ENCODE peak calls at places on chromosome 7, in eight cellular contexts. D, C, Q, U, J, I, X and E are unnamed samples.

GRCh38 chr7:71521506-71521905 is 389.6 kb downstream of the GALNT17 start:
- DNase-seq in D (no peak), C (no peak), Q (no peak), U (no peak), J (no peak), I (no peak), X (no peak), E (no peak)

GRCh38 chr7:3825491-3825890 is 524.4 kb downstream of the SDK1 start:
- DNase-seq in D (no peak), C (no peak), Q (no peak), U (no peak), J (no peak), I (no peak), X (no peak), E (no peak)

GRCh38 chr7:95297041-95297440 is 27.3 kb downstream of the PON1 start:
- DNase-seq in D (no peak), C (no peak), Q (no peak), U (no peak), J (no peak), I (no peak), X (no peak), E (no peak)

GRCh38 chr7:147509859-147510542 is 1080.6 kb upstream of the C7orf33 start:
- DNase-seq in D (no peak), C (no peak), Q (no peak), U (no peak), J (no peak), I (peak), X (no peak), E (no peak)

GRCh38 chr7:28793383-28793782 is 164.7 kb downstream of the TRIL start:
- DNase-seq in D (no peak), C (no peak), Q (peak), U (no peak), J (no peak), I (peak), X (no peak), E (no peak)

GRCh38 chr7:26664735-26665420 is 199.5 kb downstream of the SKAP2 start:
- DNase-seq in D (peak), C (no peak), Q (no peak), U (no peak), J (no peak), I (peak), X (no peak), E (no peak)

GRCh38 chr7:93719546-93719945 is 145.0 kb upstream of the CALCR start:
- DNase-seq in D (no peak), C (no peak), Q (no peak), U (no peak), J (peak), I (peak), X (no peak), E (no peak)

GRCh38 chr7:75957021-75957736 is 37.2 kb downstream of the TMEM120A start:
- DNase-seq in D (no peak), C (no peak), Q (no peak), U (no peak), J (no peak), I (no peak), X (no peak), E (no peak)

GRCh38 chr7:151251926-151252835 is 3.7 kb upstream of the SMARCD3 start:
- DNase-seq in D (no peak), C (no peak), Q (peak), U (peak), J (peak), I (peak), X (peak), E (no peak)

DNA sequence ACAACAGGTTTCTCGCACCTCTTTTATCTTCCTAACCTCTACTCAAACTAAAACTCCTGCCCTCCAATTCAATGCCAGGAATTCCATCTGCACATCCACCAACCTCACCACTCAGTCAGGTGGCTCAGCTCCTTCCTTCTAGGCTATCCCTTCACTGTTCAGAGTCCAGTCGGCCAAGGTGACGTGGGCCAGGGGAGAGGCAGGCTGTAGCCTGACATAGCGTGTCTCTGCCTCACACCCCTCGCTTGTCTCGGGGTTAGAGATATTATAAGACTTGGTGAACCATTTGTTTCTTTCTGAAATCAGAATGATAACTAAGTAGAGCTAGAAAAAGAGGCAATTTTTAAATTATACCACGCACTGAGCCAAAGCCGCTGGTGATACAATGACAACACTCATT is 31.1 kb downstream of the HIPK2 start:
- DNase-seq in D (no peak), C (no peak), Q (no peak), U (no peak), J (no peak), I (no peak), X (no peak), E (no peak)
- TF ChIP-seq CTCF in D (no peak), C (no peak), Q (no peak), U (no peak), J (no peak), I (no peak), X (no peak), E (no peak)

GRCh38 chr7:111096997-111097396 is 6.1 kb downstream of the LRRN3 start:
- DNase-seq in D (no peak), C (no peak), Q (no peak), U (no peak), J (no peak), I (no peak), X (no peak), E (no peak)
- TF ChIP-seq CTCF in D (no peak), C (no peak), Q (no peak), U (no peak), J (no peak), I (no peak), X (no peak), E (no peak)

DNA sequence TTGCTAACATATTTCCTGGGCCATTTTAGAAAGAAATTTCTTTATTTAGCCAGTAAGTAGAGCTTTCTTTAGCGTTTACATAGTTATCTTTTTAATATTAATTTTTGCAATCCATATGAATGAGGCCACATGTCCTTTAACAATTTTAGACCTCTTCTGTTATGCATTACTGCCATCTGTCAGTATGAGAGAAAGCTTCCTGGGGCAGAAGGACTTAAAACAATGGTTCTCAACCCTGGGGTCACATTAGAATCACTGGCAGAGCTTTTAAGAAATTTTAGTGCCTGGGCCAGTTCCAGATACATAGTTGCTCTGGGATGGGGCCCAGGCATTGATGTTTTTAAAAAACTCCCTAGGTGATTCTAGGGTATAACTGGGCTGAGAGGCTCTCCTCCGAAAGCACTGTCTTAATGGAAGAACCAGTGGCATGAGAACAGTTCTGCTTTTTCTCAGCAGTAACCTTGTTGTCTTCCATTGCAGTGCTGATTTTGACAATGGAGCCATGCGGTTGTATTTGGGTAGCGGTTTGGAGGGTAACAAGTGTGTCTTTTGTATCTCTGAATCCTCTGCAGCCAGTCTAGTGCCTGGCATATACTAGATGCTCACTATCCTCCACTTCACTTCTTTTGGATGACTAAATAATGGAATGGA is 226.9 kb downstream of the AUTS2 start:
- DNase-seq in D (peak), C (no peak), Q (no peak), U (no peak), J (no peak), I (no peak), X (no peak), E (no peak)
- TF ChIP-seq CTCF in D (peak), C (no peak), Q (peak), U (no peak), J (no peak), I (no peak), X (peak), E (peak)

GRCh38 chr7:66654275-66655112 is 25.8 kb downstream of the KCTD7 start:
- DNase-seq in D (peak), C (peak), Q (peak), U (peak), J (peak), I (peak), X (peak), E (peak)
- TF ChIP-seq CTCF in D (no peak), C (no peak), Q (no peak), U (peak), J (no peak), I (no peak), X (no peak), E (no peak)

DNA sequence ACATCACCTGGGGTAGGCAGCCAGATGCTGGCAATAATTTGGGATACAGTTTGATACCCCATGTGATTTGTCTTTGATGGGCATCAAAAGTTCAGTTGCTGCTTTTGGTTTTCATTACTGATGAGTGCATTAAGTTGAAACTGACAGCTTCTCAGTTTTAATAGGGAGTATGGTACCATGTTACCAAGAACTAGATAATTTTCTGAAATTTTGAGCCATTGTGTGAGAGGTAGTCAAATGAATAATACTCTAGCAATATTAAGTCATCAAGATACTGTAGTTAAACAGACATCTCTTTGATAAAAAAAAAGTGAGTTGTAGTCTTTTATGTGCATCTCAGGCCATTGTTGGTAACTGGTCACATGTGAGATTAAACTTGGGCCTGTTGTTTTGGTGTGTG is 71.5 kb downstream of the ST7 start:
- DNase-seq in D (peak), C (no peak), Q (no peak), U (no peak), J (no peak), I (no peak), X (no peak), E (no peak)
- TF ChIP-seq CTCF in D (no peak), C (no peak), Q (no peak), U (no peak), J (no peak), I (no peak), X (no peak), E (no peak)

GRCh38 chr7:135290594-135290993 is 57.0 kb downstream of the STRA8 start:
- DNase-seq in D (no peak), C (no peak), Q (no peak), U (no peak), J (no peak), I (no peak), X (no peak), E (no peak)
- TF ChIP-seq CTCF in D (no peak), C (no peak), Q (no peak), U (no peak), J (no peak), I (no peak), X (no peak), E (no peak)

GRCh38 chr7:99918959-99919813 is at the start of gene TRIM4:
- DNase-seq in D (peak), C (peak), Q (peak), U (peak), J (peak), I (peak), X (peak), E (peak)
- TF ChIP-seq CTCF in D (peak), C (no peak), Q (peak), U (peak), J (peak), I (peak), X (peak), E (peak)

GRCh38 chr7:100874577-100875355 is at the start of gene SRRT:
- DNase-seq in D (peak), C (peak), Q (peak), U (peak), J (peak), I (peak), X (peak), E (peak)
- TF ChIP-seq CTCF in D (peak), C (peak), Q (peak), U (peak), J (peak), I (no peak), X (peak), E (no peak)

DNA sequence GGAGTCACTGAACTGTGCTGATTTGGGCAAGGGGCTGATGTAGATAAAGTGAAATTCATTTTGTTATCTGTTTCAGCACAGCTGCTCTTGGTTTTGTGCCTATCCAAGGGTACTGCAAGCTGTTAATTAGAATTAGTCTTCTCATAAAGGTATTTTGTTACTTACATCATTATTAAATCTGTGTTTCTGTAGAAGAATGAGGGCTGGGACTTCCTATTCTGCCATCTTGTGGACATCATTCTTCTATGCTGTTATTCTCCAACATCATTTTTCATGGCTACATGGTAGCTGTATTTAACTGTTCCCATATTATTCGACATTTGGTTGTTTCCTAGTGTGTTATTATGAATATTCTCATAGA is 76.2 kb upstream of the CCDC71L start:
- DNase-seq in D (no peak), C (no peak), Q (no peak), U (no peak), J (peak), I (peak), X (no peak), E (no peak)
- TF ChIP-seq CTCF in D (no peak), C (no peak), Q (peak), U (peak), J (peak), I (peak), X (peak), E (peak)